ENCODE peak calls at places on chromosomes 1 and 21, in four cellular contexts. Y is stomach, E is transverse colon, P is suprapubic skin. S is an unnamed sample.

GRCh38 chr1:185578293-185578692 is 155.9 kb upstream of the HMCN1 start:
- DNase-seq in Y (no peak), E (no peak), P (no peak), S (no peak)

GRCh38 chr1:197868751-197869501 is 33.5 kb upstream of the C1orf53 start:
- DNase-seq in Y (no peak), E (peak; percentile 42), P (no peak), S (no peak)

GRCh38 chr1:229080361-229080760 is 190.6 kb upstream of the RAB4A start:
- DNase-seq in Y (no peak), E (no peak), P (no peak), S (no peak)

GRCh38 chr1:8083739-8084484 is 57.8 kb upstream of the ERRFI1 start:
- DNase-seq in Y (no peak), E (no peak), P (no peak), S (no peak)

GRCh38 chr1:244397086-244397485 is 54.6 kb downstream of the ADSS2 start:
- DNase-seq in Y (no peak), E (no peak), P (no peak), S (no peak)

GRCh38 chr1:28449904-28450303 is 55.9 kb upstream of the RCC1 start:
- DNase-seq in Y (no peak), E (no peak), P (no peak), S (no peak)

GRCh38 chr1:99659755-99660210 is 13.9 kb downstream of the PALMD start:
- DNase-seq in Y (no peak), E (no peak), P (no peak), S (no peak)

GRCh38 chr1:109768700-109769325 is 5.1 kb upstream of the EPS8L3 start:
- DNase-seq in Y (no peak), E (peak; percentile 6), P (peak; percentile 30), S (no peak)

GRCh38 chr1:159071970-159072582 is 4.5 kb downstream of the AIM2 start:
- DNase-seq in Y (no peak), E (no peak), P (no peak), S (no peak)

GRCh38 chr1:222529916-222530315 is 18.0 kb downstream of the HHIPL2 start:
- DNase-seq in Y (no peak), E (no peak), P (no peak), S (no peak)

GRCh38 chr1:204128964-204129896 is 22.6 kb downstream of the ETNK2 start:
- DNase-seq in Y (peak; percentile 78), E (peak; percentile 73), P (peak; percentile 83), S (peak; percentile 94)

GRCh38 chr1:91282695-91283420 is 121.8 kb downstream of the HFM1 start:
- DNase-seq in Y (peak; percentile 57), E (peak; percentile 43), P (peak; percentile 65), S (peak; percentile 56)

GRCh38 chr21:46000182-46000730 is 18.7 kb downstream of the COL6A1 start:
- DNase-seq in Y (no peak), E (peak; percentile 10), P (no peak), S (no peak)

GRCh38 chr1:155226188-155226909 is 17.9 kb downstream of the MTX1 start:
- DNase-seq in Y (peak; percentile 75), E (peak; percentile 87), P (peak; percentile 85), S (peak; percentile 87)

GRCh38 chr1:56645663-56646330 is 683 bp downstream of the PRKAA2 start:
- DNase-seq in Y (peak; percentile 29), E (peak; percentile 35), P (no peak), S (no peak)

GRCh38 chr1:20358761-20359263 is 68.1 kb downstream of the VWA5B1 start:
- DNase-seq in Y (peak; percentile 79), E (peak; percentile 78), P (no peak), S (peak; percentile 43)

GRCh38 chr1:53377438-53377841 is 49.6 kb upstream of the LRP8 start:
- DNase-seq in Y (peak; percentile 17), E (no peak), P (peak; percentile 40), S (peak; percentile 21)

GRCh38 chr1:203898458-203899244 is 37.3 kb downstream of the SNRPE start:
- DNase-seq in Y (no peak), E (no peak), P (no peak), S (no peak)

GRCh38 chr1:197360068-197360467 is 92.0 kb downstream of the CRB1 start:
- DNase-seq in Y (no peak), E (no peak), P (no peak), S (no peak)

GRCh38 chr1:158203693-158204457 is 23.2 kb downstream of the CD1D start:
- DNase-seq in Y (no peak), E (no peak), P (no peak), S (no peak)

GRCh38 chr1:107444302-107444701 is 303.5 kb downstream of the NTNG1 start:
- DNase-seq in Y (no peak), E (no peak), P (no peak), S (no peak)

GRCh38 chr1:211566431-211567025 is 12.4 kb downstream of the SLC30A1 start:
- DNase-seq in Y (no peak), E (no peak), P (no peak), S (no peak)

GRCh38 chr21:45871616-45872236 is 109.8 kb upstream of the COL6A1 start:
- DNase-seq in Y (no peak), E (no peak), P (peak; percentile 57), S (no peak)

GRCh38 chr1:117512728-117513321 is 93.0 kb upstream of the TENT5C start:
- DNase-seq in Y (no peak), E (no peak), P (no peak), S (no peak)

GRCh38 chr21:35511298-35512162 is 462.4 kb upstream of the RUNX1 start:
- DNase-seq in Y (no peak), E (no peak), P (no peak), S (no peak)

GRCh38 chr1:185561629-185562028 is 172.6 kb upstream of the HMCN1 start:
- DNase-seq in Y (no peak), E (no peak), P (no peak), S (no peak)

GRCh38 chr1:185559684-185560310 is 174.4 kb upstream of the HMCN1 start:
- DNase-seq in Y (peak; percentile 67), E (peak; percentile 57), P (no peak), S (no peak)

GRCh38 chr1:157199421-157199755 is 61.2 kb upstream of the ETV3 start:
- DNase-seq in Y (no peak), E (no peak), P (no peak), S (peak; percentile 24)

GRCh38 chr1:225840223-225840610 is 30.3 kb downstream of the EPHX1 start:
- DNase-seq in Y (no peak), E (no peak), P (no peak), S (no peak)

GRCh38 chr1:156663178-156663577 is 14.0 kb downstream of the NES start:
- DNase-seq in Y (no peak), E (no peak), P (no peak), S (no peak)

GRCh38 chr1:68516066-68516465 is 19.2 kb upstream of the DEPDC1 start:
- DNase-seq in Y (no peak), E (no peak), P (no peak), S (no peak)

GRCh38 chr21:35043549-35043948 is 5.6 kb downstream of the RUNX1 start:
- DNase-seq in Y (no peak), E (no peak), P (no peak), S (no peak)

GRCh38 chr1:67888707-67889106 is 55.4 kb upstream of the GNG12 start:
- DNase-seq in Y (no peak), E (no peak), P (no peak), S (no peak)

GRCh38 chr1:59556802-59557548 is 257.8 kb upstream of the HOOK1 start:
- DNase-seq in Y (no peak), E (peak; percentile 34), P (no peak), S (no peak)

GRCh38 chr21:31630062-31630711 is 29.3 kb upstream of the SOD1 start:
- DNase-seq in Y (peak; percentile 84), E (no peak), P (no peak), S (peak; percentile 52)

GRCh38 chr1:36408479-36408878 is 10.8 kb upstream of the LSM10 start:
- DNase-seq in Y (no peak), E (no peak), P (no peak), S (no peak)

GRCh38 chr1:201480231-201481003 is 11.4 kb upstream of the PHLDA3 start:
- DNase-seq in Y (peak; percentile 84), E (peak; percentile 91), P (peak; percentile 93), S (peak; percentile 97)

GRCh38 chr1:13917607-13918006 is 217.6 kb downstream of the PRDM2 start:
- DNase-seq in Y (no peak), E (no peak), P (no peak), S (no peak)

GRCh38 chr1:116475850-116476218 is 95.0 kb downstream of the CD58 start:
- DNase-seq in Y (no peak), E (no peak), P (no peak), S (no peak)

GRCh38 chr1:116478621-116479020 is 92.2 kb downstream of the CD58 start:
- DNase-seq in Y (no peak), E (no peak), P (no peak), S (no peak)

GRCh38 chr1:116474921-116475849 is 95.6 kb downstream of the CD58 start:
- DNase-seq in Y (peak; percentile 78), E (peak; percentile 79), P (no peak), S (no peak)

GRCh38 chr1:116477428-116477827 is 93.4 kb downstream of the CD58 start:
- DNase-seq in Y (no peak), E (no peak), P (no peak), S (no peak)

GRCh38 chr1:116476321-116476720 is 94.5 kb downstream of the CD58 start:
- DNase-seq in Y (no peak), E (peak; percentile 57), P (no peak), S (no peak)
- TF ChIP-seq POLR2AphosphoS5 in Y (no peak), E (peak; percentile 75), P (no peak), S (no peak)

GRCh38 chr1:63327417-63328139 is 5.2 kb downstream of the FOXD3 start:
- DNase-seq in Y (peak; percentile 62), E (peak; percentile 64), P (peak; percentile 65), S (peak; percentile 60)
- TF ChIP-seq CTCF in Y (peak; percentile 39), E (peak; percentile 55), P (no peak), S (peak; percentile 58)

GRCh38 chr1:184542291-184542690 is 155.5 kb downstream of the C1orf21 start:
- DNase-seq in Y (no peak), E (no peak), P (no peak), S (no peak)

GRCh38 chr1:184536246-184536985 is 149.6 kb downstream of the C1orf21 start:
- DNase-seq in Y (no peak), E (no peak), P (no peak), S (no peak)

GRCh38 chr1:184539580-184539979 is 152.8 kb downstream of the C1orf21 start:
- DNase-seq in Y (no peak), E (no peak), P (no peak), S (no peak)

GRCh38 chr1:184545601-184546000 is 158.8 kb downstream of the C1orf21 start:
- DNase-seq in Y (no peak), E (no peak), P (no peak), S (no peak)

DNA sequence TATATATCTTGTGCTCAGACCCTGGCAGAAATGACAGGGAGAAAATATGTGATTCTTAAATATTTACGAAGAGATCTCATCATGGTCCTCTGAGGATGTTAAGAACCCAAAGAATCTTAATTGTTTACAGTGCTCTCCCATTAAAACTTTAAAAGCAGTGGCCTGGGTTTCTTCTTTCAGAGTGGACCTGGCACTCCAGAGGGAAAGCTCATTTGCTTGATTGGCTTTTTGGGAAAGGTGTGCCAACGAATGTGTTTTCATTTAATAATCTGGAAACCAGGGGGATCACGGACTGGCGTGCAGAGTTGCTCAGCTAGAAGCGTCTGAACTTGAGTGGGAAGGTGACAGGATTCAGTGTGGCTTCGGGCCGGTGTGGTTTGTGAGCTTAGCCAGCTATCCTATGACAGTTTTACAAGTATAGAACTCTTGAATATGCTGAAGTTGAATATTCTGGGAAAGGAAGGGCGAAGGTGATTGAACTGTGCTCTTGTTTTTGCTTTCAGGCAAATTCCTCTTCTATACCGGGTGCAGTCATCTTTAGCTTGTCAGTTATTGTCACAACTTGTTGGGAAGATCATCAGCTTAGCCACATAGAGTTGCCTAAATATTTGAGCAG is 154.8 kb downstream of the C1orf21 start:
- DNase-seq in Y (no peak), E (no peak), P (no peak), S (no peak)
- TF ChIP-seq EP300 in Y (no peak), E (no peak), P (no peak), S (no peak)

GRCh38 chr1:1348420-1349255 is 580 bp downstream of the DVL1 start:
- DNase-seq in Y (no peak), E (no peak), P (no peak), S (peak; percentile 47)
- TF ChIP-seq POLR2AphosphoS5 in Y (no peak), E (no peak), P (no peak), S (no peak)